ENCODE peak calls at places on chromosomes 13 and 19, in seven cellular contexts. One of them, this sample, is unnamed.

GRCh38 chr19:41575998-41576397 is at the start of gene CEACAM21:
- DNase-seq in IMR-90: no peak
- DNase-seq in H1: no peak
- DNase-seq in fibroblast of lung: no peak
- DNase-seq in GM23338: no peak
- DNase-seq in GM23248: no peak
- DNase-seq in neuronal stem cell: no peak
- DNase-seq in this sample: no peak

GRCh38 chr19:38277969-38278680 is 13.8 kb downstream of the SPINT2 start:
- DNase-seq in IMR-90: peak
- DNase-seq in H1: no peak
- DNase-seq in fibroblast of lung: peak
- DNase-seq in GM23338: no peak
- DNase-seq in GM23248: peak
- DNase-seq in neuronal stem cell: no peak
- DNase-seq in this sample: peak

GRCh38 chr19:19943848-19944582 is 43.3 kb downstream of the ZNF93 start:
- DNase-seq in IMR-90: no peak
- DNase-seq in H1: no peak
- DNase-seq in fibroblast of lung: no peak
- DNase-seq in GM23338: no peak
- DNase-seq in GM23248: no peak
- DNase-seq in neuronal stem cell: no peak
- DNase-seq in this sample: peak

GRCh38 chr19:7926021-7926726 is at the start of gene CTXN1:
- DNase-seq in IMR-90: no peak
- DNase-seq in H1: peak
- DNase-seq in fibroblast of lung: peak
- DNase-seq in GM23338: peak
- DNase-seq in GM23248: peak
- DNase-seq in neuronal stem cell: peak
- DNase-seq in this sample: peak

GRCh38 chr13:112198611-112199010 is 131.7 kb downstream of the SOX1 start:
- DNase-seq in IMR-90: no peak
- DNase-seq in H1: no peak
- DNase-seq in fibroblast of lung: no peak
- DNase-seq in GM23338: no peak
- DNase-seq in GM23248: no peak
- DNase-seq in neuronal stem cell: no peak
- DNase-seq in this sample: no peak

GRCh38 chr19:45765365-45766292 is 3.4 kb downstream of the SIX5 start:
- DNase-seq in IMR-90: no peak
- DNase-seq in H1: no peak
- DNase-seq in fibroblast of lung: no peak
- DNase-seq in GM23338: no peak
- DNase-seq in GM23248: no peak
- DNase-seq in neuronal stem cell: no peak
- DNase-seq in this sample: peak

GRCh38 chr13:41056194-41056593 is 5.1 kb upstream of the WBP4 start:
- DNase-seq in IMR-90: no peak
- DNase-seq in H1: no peak
- DNase-seq in fibroblast of lung: no peak
- DNase-seq in GM23338: no peak
- DNase-seq in GM23248: no peak
- DNase-seq in neuronal stem cell: no peak
- DNase-seq in this sample: peak

GRCh38 chr19:6393982-6394412 is 1.0 kb upstream of the GTF2F1 start:
- DNase-seq in IMR-90: no peak
- DNase-seq in H1: no peak
- DNase-seq in fibroblast of lung: no peak
- DNase-seq in GM23338: no peak
- DNase-seq in GM23248: no peak
- DNase-seq in neuronal stem cell: no peak
- DNase-seq in this sample: no peak

GRCh38 chr13:20953245-20953931 is 50.8 kb upstream of the XPO4 start:
- DNase-seq in IMR-90: no peak
- DNase-seq in H1: no peak
- DNase-seq in fibroblast of lung: no peak
- DNase-seq in GM23338: no peak
- DNase-seq in GM23248: no peak
- DNase-seq in neuronal stem cell: no peak
- DNase-seq in this sample: no peak

GRCh38 chr19:33275933-33276619 is 26.3 kb downstream of the CEBPA start:
- DNase-seq in IMR-90: no peak
- DNase-seq in H1: no peak
- DNase-seq in fibroblast of lung: no peak
- DNase-seq in GM23338: no peak
- DNase-seq in GM23248: no peak
- DNase-seq in neuronal stem cell: no peak
- DNase-seq in this sample: no peak

GRCh38 chr19:43664008-43664407 is 6.0 kb downstream of the PLAUR start:
- DNase-seq in IMR-90: no peak
- DNase-seq in H1: no peak
- DNase-seq in fibroblast of lung: no peak
- DNase-seq in GM23338: no peak
- DNase-seq in GM23248: no peak
- DNase-seq in neuronal stem cell: no peak
- DNase-seq in this sample: no peak

GRCh38 chr19:45128109-45128508 is 32.7 kb downstream of the NKPD1 start:
- DNase-seq in IMR-90: no peak
- DNase-seq in H1: no peak
- DNase-seq in fibroblast of lung: no peak
- DNase-seq in GM23338: no peak
- DNase-seq in GM23248: no peak
- DNase-seq in neuronal stem cell: no peak
- DNase-seq in this sample: no peak

GRCh38 chr19:6233051-6233826 is 46.5 kb downstream of the MLLT1 start:
- DNase-seq in IMR-90: peak
- DNase-seq in H1: no peak
- DNase-seq in fibroblast of lung: peak
- DNase-seq in GM23338: no peak
- DNase-seq in GM23248: peak
- DNase-seq in neuronal stem cell: no peak
- DNase-seq in this sample: peak

GRCh38 chr19:35318679-35319448 is 10.1 kb upstream of the CD22 start:
- DNase-seq in IMR-90: peak
- DNase-seq in H1: no peak
- DNase-seq in fibroblast of lung: peak
- DNase-seq in GM23338: no peak
- DNase-seq in GM23248: peak
- DNase-seq in neuronal stem cell: no peak
- DNase-seq in this sample: peak

GRCh38 chr19:49761625-49762311 is 1.3 kb downstream of the TSKS start:
- DNase-seq in IMR-90: peak
- DNase-seq in H1: no peak
- DNase-seq in fibroblast of lung: peak
- DNase-seq in GM23338: peak
- DNase-seq in GM23248: peak
- DNase-seq in neuronal stem cell: no peak
- DNase-seq in this sample: no peak

GRCh38 chr13:41505209-41505835 is 48.0 kb downstream of the RGCC start:
- DNase-seq in IMR-90: peak
- DNase-seq in H1: no peak
- DNase-seq in fibroblast of lung: peak
- DNase-seq in GM23338: no peak
- DNase-seq in GM23248: peak
- DNase-seq in neuronal stem cell: no peak
- DNase-seq in this sample: peak

GRCh38 chr13:85367887-85368286 is 431.3 kb downstream of the SLITRK6 start:
- DNase-seq in IMR-90: peak
- DNase-seq in H1: no peak
- DNase-seq in fibroblast of lung: no peak
- DNase-seq in GM23338: no peak
- DNase-seq in GM23248: no peak
- DNase-seq in neuronal stem cell: no peak
- DNase-seq in this sample: no peak

GRCh38 chr19:5074418-5074817 is 105.5 kb downstream of the KDM4B start:
- DNase-seq in IMR-90: no peak
- DNase-seq in H1: no peak
- DNase-seq in fibroblast of lung: no peak
- DNase-seq in GM23338: no peak
- DNase-seq in GM23248: no peak
- DNase-seq in neuronal stem cell: no peak
- DNase-seq in this sample: no peak

GRCh38 chr19:22595918-22596341 is 38.2 kb upstream of the ZNF492 start:
- DNase-seq in IMR-90: no peak
- DNase-seq in H1: no peak
- DNase-seq in fibroblast of lung: no peak
- DNase-seq in GM23338: no peak
- DNase-seq in GM23248: no peak
- DNase-seq in neuronal stem cell: no peak
- DNase-seq in this sample: peak

GRCh38 chr19:47109541-47110375 is 3.8 kb downstream of the ZC3H4 start:
- DNase-seq in IMR-90: peak
- DNase-seq in H1: no peak
- DNase-seq in fibroblast of lung: peak
- DNase-seq in GM23338: peak
- DNase-seq in GM23248: peak
- DNase-seq in neuronal stem cell: no peak
- DNase-seq in this sample: no peak

GRCh38 chr13:43196171-43196611 is 172.8 kb downstream of the DNAJC15 start:
- DNase-seq in IMR-90: peak
- DNase-seq in H1: no peak
- DNase-seq in fibroblast of lung: peak
- DNase-seq in GM23338: no peak
- DNase-seq in GM23248: peak
- DNase-seq in neuronal stem cell: no peak
- DNase-seq in this sample: no peak

DNA sequence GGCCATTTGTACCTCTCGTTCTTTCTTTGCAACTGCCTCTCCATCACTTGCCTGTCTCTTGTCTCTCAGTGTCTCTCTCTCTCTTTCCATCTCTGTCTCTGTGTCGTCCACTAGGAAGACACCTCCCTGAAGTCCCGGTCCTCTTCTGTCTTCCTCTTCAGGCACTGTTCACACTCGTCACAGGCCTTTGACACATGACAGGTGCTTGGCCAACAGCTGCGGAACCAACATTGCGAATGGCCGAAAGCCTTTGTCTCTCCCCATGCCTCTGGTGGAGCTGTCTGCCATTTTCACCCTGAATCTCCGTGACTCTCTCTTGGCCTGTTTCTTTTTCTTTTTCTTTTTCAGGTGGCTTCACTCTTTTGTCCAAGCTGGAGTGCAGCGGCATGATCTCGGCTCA is 2.8 kb downstream of the HIPK4 start:
- DNase-seq in IMR-90: no peak
- DNase-seq in H1: no peak
- DNase-seq in fibroblast of lung: no peak
- DNase-seq in GM23338: no peak
- DNase-seq in GM23248: no peak
- DNase-seq in neuronal stem cell: no peak
- DNase-seq in this sample: peak
- H2AFZ ChIP-seq in IMR-90: no peak
- H2AFZ ChIP-seq in H1: no peak
- H2AFZ ChIP-seq in fibroblast of lung: no peak
- H2AFZ ChIP-seq in GM23338: no peak
- H2AFZ ChIP-seq in GM23248: no peak
- H2AFZ ChIP-seq in neuronal stem cell: no peak
- H2AFZ ChIP-seq in this sample: no peak

DNA sequence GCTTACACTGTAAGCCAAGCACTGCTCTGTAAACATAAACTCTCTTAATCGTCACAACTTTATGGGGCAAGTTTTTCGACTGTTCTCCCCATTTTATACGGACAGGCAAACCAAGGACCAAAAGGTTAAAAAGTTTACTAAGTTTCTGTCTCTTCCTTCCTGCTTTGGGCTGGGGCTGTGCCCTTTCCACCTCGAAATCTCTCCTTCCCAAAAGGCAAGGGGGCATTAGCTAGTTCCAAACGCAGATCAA is 2.2 kb downstream of the JUND start:
- DNase-seq in IMR-90: no peak
- DNase-seq in H1: no peak
- DNase-seq in fibroblast of lung: no peak
- DNase-seq in GM23338: no peak
- DNase-seq in GM23248: no peak
- DNase-seq in neuronal stem cell: no peak
- DNase-seq in this sample: no peak
- H3K27ac ChIP-seq in IMR-90: peak
- H3K27ac ChIP-seq in H1: no peak
- H3K27ac ChIP-seq in fibroblast of lung: peak
- H3K27ac ChIP-seq in GM23338: no peak
- H3K27ac ChIP-seq in GM23248: peak
- H3K27ac ChIP-seq in neuronal stem cell: no peak
- H3K27ac ChIP-seq in this sample: peak

GRCh38 chr13:105168295-105168694 is 1367.2 kb downstream of the EFNB2 start:
- DNase-seq in IMR-90: no peak
- DNase-seq in H1: no peak
- DNase-seq in fibroblast of lung: no peak
- DNase-seq in GM23338: no peak
- DNase-seq in GM23248: no peak
- DNase-seq in neuronal stem cell: no peak
- DNase-seq in this sample: no peak
- H3K4me2 ChIP-seq in IMR-90: no peak
- H3K4me2 ChIP-seq in H1: no peak
- H3K4me2 ChIP-seq in fibroblast of lung: no peak
- H3K4me2 ChIP-seq in GM23338: no peak
- H3K4me2 ChIP-seq in GM23248: no peak
- H3K4me2 ChIP-seq in neuronal stem cell: no peak
- H3K4me2 ChIP-seq in this sample: no peak

GRCh38 chr19:40208602-40209001 is 9.6 kb downstream of the TTC9B start:
- DNase-seq in IMR-90: no peak
- DNase-seq in H1: no peak
- DNase-seq in fibroblast of lung: no peak
- DNase-seq in GM23338: no peak
- DNase-seq in GM23248: no peak
- DNase-seq in neuronal stem cell: no peak
- DNase-seq in this sample: no peak

GRCh38 chr19:40213882-40214570 is 4.2 kb downstream of the TTC9B start:
- DNase-seq in IMR-90: no peak
- DNase-seq in H1: no peak
- DNase-seq in fibroblast of lung: no peak
- DNase-seq in GM23338: no peak
- DNase-seq in GM23248: no peak
- DNase-seq in neuronal stem cell: no peak
- DNase-seq in this sample: peak

GRCh38 chr19:40213251-40213793 is 4.9 kb downstream of the TTC9B start:
- DNase-seq in IMR-90: no peak
- DNase-seq in H1: no peak
- DNase-seq in fibroblast of lung: no peak
- DNase-seq in GM23338: no peak
- DNase-seq in GM23248: no peak
- DNase-seq in neuronal stem cell: no peak
- DNase-seq in this sample: peak

GRCh38 chr19:40214936-40215335 is 3.2 kb downstream of the TTC9B start:
- DNase-seq in IMR-90: no peak
- DNase-seq in H1: no peak
- DNase-seq in fibroblast of lung: no peak
- DNase-seq in GM23338: no peak
- DNase-seq in GM23248: no peak
- DNase-seq in neuronal stem cell: no peak
- DNase-seq in this sample: peak

DNA sequence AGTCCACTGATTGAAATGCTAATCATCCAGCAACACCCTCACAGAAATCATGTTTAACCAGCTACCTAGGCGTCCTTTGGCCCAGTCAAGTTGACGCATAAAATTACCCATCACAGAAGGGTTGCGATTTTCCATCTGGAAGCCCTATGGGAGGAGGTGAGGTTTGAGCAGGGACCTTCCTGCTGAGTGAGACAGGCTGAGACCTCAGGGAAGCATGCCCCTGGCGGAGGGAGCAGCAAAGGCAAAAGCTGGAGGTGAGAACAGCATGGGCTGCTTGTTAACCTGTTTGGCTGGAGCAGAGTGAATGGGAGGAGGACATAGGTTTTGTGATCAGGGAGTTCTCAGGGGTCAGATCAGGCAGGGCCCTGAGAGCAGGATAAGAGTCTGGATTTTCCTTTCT is 7.3 kb downstream of the TTC9B start:
- DNase-seq in IMR-90: no peak
- DNase-seq in H1: no peak
- DNase-seq in fibroblast of lung: no peak
- DNase-seq in GM23338: peak
- DNase-seq in GM23248: no peak
- DNase-seq in neuronal stem cell: no peak
- DNase-seq in this sample: peak
- H2AFZ ChIP-seq in IMR-90: no peak
- H2AFZ ChIP-seq in H1: no peak
- H2AFZ ChIP-seq in fibroblast of lung: no peak
- H2AFZ ChIP-seq in GM23338: no peak
- H2AFZ ChIP-seq in GM23248: no peak
- H2AFZ ChIP-seq in neuronal stem cell: no peak
- H2AFZ ChIP-seq in this sample: no peak